ENCODE peak calls at places on chromosomes 5 and 9, in ten cellular contexts. N is GM19239; D is T-helper 22 cell; J is lower leg skin; S is A549; V is stomach; F is AG08396; I is Daoy; P is T follicular helper cell; W is activated T-cell treated with anti-CD3 and anti-CD28 coated beads, Interleukin-2, amount 50 U/mL, for 72 hours. L is an unnamed sample.

GRCh38 chr5:37090123-37090726 is 159.0 kb downstream of the CPLANE1 start:
- DNase-seq in F (no peak), D (no peak), P (no peak), I (no peak), W (no peak), N (no peak), V (no peak), S (no peak), J (no peak), L (no peak)

GRCh38 chr5:59893436-59894227 is at the start of gene PDE4D:
- DNase-seq in P (no peak), J (peak), W (peak), F (peak), I (peak), D (no peak), N (no peak), V (peak), S (peak), L (peak)

GRCh38 chr9:132794730-132795380 is 83.2 kb downstream of the AK8 start:
- DNase-seq in N (no peak), V (no peak), J (peak), D (no peak), I (peak), P (no peak), F (no peak), W (no peak), S (no peak), L (no peak)

GRCh38 chr5:62030326-62030725 is 275.7 kb upstream of the KIF2A start:
- DNase-seq in D (no peak), W (no peak), J (no peak), P (no peak), S (no peak), F (no peak), N (no peak), I (no peak), V (no peak), L (no peak)

GRCh38 chr5:83222906-83223305 is 145.6 kb downstream of the XRCC4 start:
- DNase-seq in N (no peak), D (no peak), F (no peak), I (no peak), W (no peak), S (no peak), J (no peak), V (no peak), P (no peak), L (no peak)

GRCh38 chr5:159094745-159095144 is 5.0 kb downstream of the EBF1 start:
- DNase-seq in J (peak), I (peak), F (no peak), D (no peak), S (peak), N (no peak), W (peak), P (no peak), V (peak), L (peak)

GRCh38 chr5:141737485-141737884 is 55.5 kb upstream of the ARAP3 start:
- DNase-seq in P (no peak), J (no peak), F (no peak), S (no peak), I (no peak), N (no peak), V (no peak), D (no peak), W (no peak), L (no peak)

GRCh38 chr9:118567861-118568260 is 801.4 kb downstream of the BRINP1 start:
- DNase-seq in J (no peak), F (no peak), S (no peak), N (no peak), D (no peak), I (no peak), W (no peak), V (no peak), P (no peak), L (no peak)

GRCh38 chr9:32291370-32291769 is 93.1 kb upstream of the ACO1 start:
- DNase-seq in S (no peak), V (no peak), N (no peak), F (no peak), P (no peak), J (no peak), D (no peak), W (no peak), I (peak), L (no peak)

GRCh38 chr5:141413540-141414069 is 818 bp downstream of the PCDHGA10 start:
- DNase-seq in I (no peak), N (no peak), D (no peak), V (no peak), J (no peak), F (no peak), S (no peak), W (no peak), P (no peak), L (no peak)

GRCh38 chr5:38994329-38994927 is 79.8 kb downstream of the RICTOR start:
- DNase-seq in F (peak), D (no peak), V (no peak), I (peak), W (no peak), N (no peak), P (no peak), J (no peak), S (peak), L (peak)

GRCh38 chr5:81265101-81265500 is 32.0 kb downstream of the CKMT2 start:
- DNase-seq in D (no peak), F (peak), P (no peak), I (no peak), N (no peak), W (no peak), V (no peak), S (no peak), J (no peak), L (no peak)

GRCh38 chr9:29830815-29831214 is 2257.5 kb upstream of the C9orf72 start:
- DNase-seq in W (no peak), D (no peak), N (no peak), I (no peak), J (no peak), V (no peak), P (no peak), F (no peak), S (peak), L (no peak)

GRCh38 chr5:16600397-16600796 is 16.4 kb downstream of the RETREG1 start:
- DNase-seq in P (no peak), F (no peak), J (no peak), D (no peak), S (no peak), N (no peak), V (no peak), I (peak), W (no peak), L (no peak)

GRCh38 chr5:96297290-96297689 is 135.8 kb downstream of the PCSK1 start:
- DNase-seq in N (no peak), P (no peak), J (no peak), D (no peak), W (no peak), F (peak), V (no peak), I (peak), S (no peak), L (no peak)

GRCh38 chr5:142290574-142291299 is 34.1 kb downstream of the SPRY4 start:
- DNase-seq in W (no peak), S (no peak), P (no peak), V (no peak), I (peak), F (no peak), D (no peak), N (no peak), J (no peak), L (no peak)